ENCODE peak calls at places on chromosomes 12 and 14, in seven cellular contexts. I is GM23338, C is astrocyte, Q is body of pancreas, O is breast epithelium, L is fibroblast of mammary gland, H is NB4. Y is an unnamed sample.

GRCh38 chr12:12979731-12980259 is 20.3 kb downstream of the HEBP1 start:
- DNase-seq in I (peak), C (peak), Q (no peak), O (no peak), L (peak), H (no peak), Y (no peak)

GRCh38 chr12:102479099-102479887 is 1.1 kb downstream of the IGF1 start:
- DNase-seq in I (peak), C (peak), Q (no peak), O (no peak), L (no peak), H (no peak), Y (no peak)

GRCh38 chr14:20632448-20632830 is 9.1 kb downstream of the OR6S1 start:
- DNase-seq in I (peak), C (no peak), Q (no peak), O (no peak), L (no peak), H (peak), Y (no peak)

GRCh38 chr12:106583578-106584103 is 837 bp downstream of the RFX4 start:
- DNase-seq in I (peak), C (no peak), Q (no peak), O (no peak), L (peak), H (no peak), Y (no peak)

GRCh38 chr12:67483871-67484554 is 164.5 kb upstream of the DYRK2 start:
- DNase-seq in I (no peak), C (no peak), Q (no peak), O (no peak), L (no peak), H (no peak), Y (peak)

GRCh38 chr12:24977711-24978110 is 28.8 kb upstream of the BCAT1 start:
- DNase-seq in I (no peak), C (peak), Q (no peak), O (no peak), L (no peak), H (no peak), Y (no peak)

GRCh38 chr12:133057446-133057845 is 20.1 kb downstream of the ZNF84 start:
- DNase-seq in I (peak), C (peak), Q (no peak), O (no peak), L (peak), H (no peak), Y (no peak)

GRCh38 chr12:68530965-68531364 is 79.7 kb upstream of the RAP1B start:
- DNase-seq in I (no peak), C (peak), Q (peak), O (no peak), L (peak), H (no peak), Y (no peak)

GRCh38 chr12:123995023-123995422 is 22.0 kb downstream of the ZNF664 start:
- DNase-seq in I (no peak), C (peak), Q (no peak), O (no peak), L (peak), H (no peak), Y (no peak)

GRCh38 chr14:32102152-32102787 is 25.2 kb downstream of the ARHGAP5 start:
- DNase-seq in I (no peak), C (peak), Q (no peak), O (no peak), L (no peak), H (no peak), Y (no peak)

GRCh38 chr12:18165422-18165871 is 75.5 kb upstream of the RERGL start:
- DNase-seq in I (no peak), C (peak), Q (no peak), O (no peak), L (peak), H (peak), Y (no peak)

GRCh38 chr12:104049278-104050257 is at the start of gene GLT8D2:
- DNase-seq in I (peak), C (peak), Q (peak), O (peak), L (peak), H (peak), Y (no peak)

GRCh38 chr12:100554608-100555077 is 18.8 kb upstream of the GAS2L3 start:
- DNase-seq in I (peak), C (peak), Q (peak), O (no peak), L (peak), H (peak), Y (peak)

GRCh38 chr14:62064741-62065323 is 302.6 kb downstream of the SNAPC1 start:
- DNase-seq in I (no peak), C (no peak), Q (no peak), O (no peak), L (no peak), H (no peak), Y (no peak)

GRCh38 chr14:62056789-62057188 is 294.6 kb downstream of the SNAPC1 start:
- DNase-seq in I (no peak), C (no peak), Q (no peak), O (no peak), L (no peak), H (no peak), Y (no peak)

GRCh38 chr14:62066304-62066703 is 304.1 kb downstream of the SNAPC1 start:
- DNase-seq in I (no peak), C (no peak), Q (no peak), O (no peak), L (no peak), H (no peak), Y (no peak)

GRCh38 chr14:62062645-62063044 is 300.4 kb downstream of the SNAPC1 start:
- DNase-seq in I (no peak), C (no peak), Q (no peak), O (no peak), L (no peak), H (no peak), Y (no peak)
- H3K4me3 ChIP-seq in I (no peak), C (no peak), Q (no peak), O (no peak), L (no peak), H (no peak), Y (no peak)

GRCh38 chr12:56346663-56347062 is 8.0 kb downstream of the IL23A start:
- DNase-seq in I (peak), C (no peak), Q (no peak), O (no peak), L (no peak), H (peak), Y (no peak)
- TF ChIP-seq CTCF in I (peak), C (no peak), Q (no peak), O (no peak), L (peak), H (peak), Y (no peak)

GRCh38 chr14:75578099-75578785 is at the start of gene FLVCR2:
- DNase-seq in I (peak), C (peak), Q (peak), O (peak), L (peak), H (peak), Y (peak)
- H3K4me3 ChIP-seq in I (peak), C (peak), Q (peak), O (peak), L (peak), H (peak), Y (peak)

DNA sequence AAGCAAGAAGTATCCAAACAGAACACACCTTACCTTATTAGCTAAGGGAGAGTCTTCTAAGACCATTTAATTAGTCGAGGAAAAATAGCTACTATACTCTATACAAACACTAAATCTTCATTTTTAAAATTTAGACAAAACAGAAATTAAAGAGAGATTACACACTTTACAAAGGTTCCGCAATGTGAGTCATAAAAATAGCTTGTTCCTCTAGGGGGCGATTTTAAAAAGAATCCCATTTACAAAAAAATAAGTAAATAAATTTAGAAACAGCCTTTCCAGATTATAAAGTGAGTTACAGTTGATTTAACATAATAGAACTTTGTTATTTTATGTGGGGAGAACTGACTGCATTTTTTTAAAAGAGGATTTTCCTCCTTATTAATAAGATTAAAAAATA is 201.6 kb downstream of the PAX9 start:
- DNase-seq in I (no peak), C (no peak), Q (no peak), O (no peak), L (no peak), H (no peak), Y (no peak)
- TF ChIP-seq CTCF in I (no peak), C (no peak), Q (no peak), O (no peak), L (peak), H (no peak), Y (no peak)

DNA sequence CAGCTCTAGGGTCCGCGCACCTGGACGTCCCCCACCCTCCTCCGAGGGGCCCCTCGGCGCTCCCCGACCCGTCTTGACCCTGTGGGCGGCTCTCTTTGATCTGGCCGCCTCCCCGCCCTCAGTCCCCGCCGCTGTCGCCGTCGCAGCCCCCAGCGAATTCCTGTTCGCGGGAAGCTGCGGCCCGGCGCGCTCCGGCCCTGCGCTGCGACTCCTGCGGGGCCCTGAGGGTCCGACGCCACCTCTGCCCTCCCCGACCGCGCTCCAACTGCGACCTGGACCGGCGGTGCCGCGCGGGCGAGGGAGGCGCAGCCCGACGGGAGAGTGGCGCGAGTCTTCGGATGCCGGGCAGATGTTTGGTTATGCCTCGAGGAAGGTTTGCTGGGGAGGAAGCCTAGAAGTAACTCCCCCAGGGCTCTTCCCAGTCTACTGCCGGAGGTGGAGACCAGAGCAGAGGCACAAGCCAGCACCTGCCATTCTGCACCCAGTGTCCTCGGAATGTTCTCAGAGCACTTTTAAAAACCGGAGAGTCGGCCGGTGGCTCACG is 440 bp upstream of the ISM2 start:
- DNase-seq in I (peak), C (no peak), Q (no peak), O (no peak), L (no peak), H (peak), Y (no peak)
- H3K4me3 ChIP-seq in I (peak), C (peak), Q (peak), O (peak), L (no peak), H (no peak), Y (peak)

GRCh38 chr14:100904307-100905019 is 941 bp upstream of the RTL1 start:
- DNase-seq in I (peak), C (no peak), Q (peak), O (no peak), L (no peak), H (peak), Y (no peak)

GRCh38 chr14:100905166-100905565 is 1.6 kb upstream of the RTL1 start:
- DNase-seq in I (no peak), C (no peak), Q (peak), O (no peak), L (no peak), H (no peak), Y (no peak)

GRCh38 chr14:100907240-100907639 is 3.7 kb upstream of the RTL1 start:
- DNase-seq in I (no peak), C (peak), Q (no peak), O (no peak), L (no peak), H (no peak), Y (no peak)

GRCh38 chr14:100903672-100904185 is at the start of gene RTL1:
- DNase-seq in I (no peak), C (no peak), Q (peak), O (no peak), L (no peak), H (no peak), Y (no peak)

DNA sequence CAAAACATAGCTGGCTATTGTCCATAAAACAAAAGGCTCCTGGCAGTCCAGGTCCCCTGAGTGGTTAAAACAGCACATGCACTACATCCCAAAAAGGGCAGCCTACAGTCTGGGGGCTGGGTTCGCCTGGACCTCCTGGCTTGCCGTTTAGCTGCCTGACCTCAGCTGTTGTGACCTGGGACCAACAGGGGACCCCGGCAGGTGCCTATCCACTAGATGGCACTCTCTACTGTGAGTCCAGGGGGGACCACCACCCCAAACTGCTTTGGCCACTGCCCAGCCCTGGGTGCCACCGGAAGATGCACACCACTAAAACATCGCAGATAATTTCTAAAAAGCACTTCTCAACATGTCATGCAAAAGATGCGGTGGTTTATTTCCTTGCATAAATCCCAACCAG is 2.9 kb upstream of the RTL1 start:
- DNase-seq in I (peak), C (no peak), Q (peak), O (no peak), L (no peak), H (peak), Y (no peak)
- TF ChIP-seq CTCF in I (peak), C (no peak), Q (no peak), O (no peak), L (peak), H (peak), Y (peak)

GRCh38 chr12:3038166-3038565 is 39.0 kb upstream of the TSPAN9 start:
- DNase-seq in I (no peak), C (no peak), Q (no peak), O (no peak), L (no peak), H (no peak), Y (no peak)
- H3K4me3 ChIP-seq in I (no peak), C (no peak), Q (no peak), O (no peak), L (no peak), H (no peak), Y (no peak)

GRCh38 chr14:54906075-54906474 is 3.4 kb upstream of the GCH1 start:
- DNase-seq in I (no peak), C (no peak), Q (no peak), O (no peak), L (no peak), H (no peak), Y (no peak)

GRCh38 chr14:54908230-54908629 is 5.6 kb upstream of the GCH1 start:
- DNase-seq in I (no peak), C (no peak), Q (no peak), O (no peak), L (no peak), H (no peak), Y (no peak)

GRCh38 chr14:54901380-54902142 is 1.1 kb downstream of the GCH1 start:
- DNase-seq in I (peak), C (no peak), Q (no peak), O (peak), L (no peak), H (no peak), Y (no peak)

GRCh38 chr14:54902143-54902520 is 494 bp downstream of the GCH1 start:
- DNase-seq in I (peak), C (peak), Q (peak), O (peak), L (peak), H (peak), Y (no peak)

DNA sequence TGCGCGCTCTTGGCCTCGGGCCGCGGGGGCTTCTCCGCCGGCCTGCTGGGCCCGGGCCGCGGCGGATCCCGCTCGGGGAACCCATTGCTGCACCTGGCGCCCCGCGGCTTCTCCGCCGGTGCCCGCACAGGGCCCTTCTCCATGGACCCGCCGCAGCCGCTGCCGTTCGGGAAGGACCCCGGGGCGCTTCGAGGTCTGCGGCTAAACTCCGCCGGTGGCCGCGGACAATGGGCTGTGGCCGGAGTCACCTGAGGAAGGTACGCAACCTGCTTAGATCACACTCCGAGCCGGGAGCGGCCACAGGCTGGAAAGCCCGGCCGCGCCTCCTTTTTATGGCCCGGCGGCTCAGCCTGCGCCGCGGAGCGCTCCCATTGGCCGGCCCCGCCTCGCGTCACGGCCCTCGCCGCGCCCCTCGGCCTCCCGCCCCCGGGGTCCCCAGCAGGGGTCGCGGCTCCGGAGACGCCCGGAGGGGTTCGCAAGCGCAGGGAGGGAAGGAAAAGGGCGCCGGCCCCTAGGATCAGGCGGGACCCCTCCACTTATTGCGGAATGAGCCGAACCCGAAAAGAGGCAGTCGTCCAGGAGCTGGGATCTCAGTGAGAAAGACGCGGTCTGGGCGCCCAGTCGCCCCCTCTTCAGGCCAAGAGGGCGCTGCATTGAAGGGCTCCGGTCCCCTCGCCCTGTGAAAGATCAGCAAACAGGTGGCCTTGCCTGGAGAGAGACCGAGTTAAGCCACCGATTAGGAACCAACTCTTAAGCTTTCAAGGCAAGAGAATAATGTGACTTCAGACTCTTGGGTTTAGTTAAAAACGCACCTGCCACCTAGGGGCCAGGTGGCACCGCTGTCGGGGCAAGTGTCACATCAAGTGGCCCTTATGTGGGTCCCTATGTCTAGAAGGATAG is at the start of gene GCH1:
- DNase-seq in I (peak), C (peak), Q (peak), O (peak), L (no peak), H (peak), Y (peak)
- TF ChIP-seq CTCF in I (peak), C (peak), Q (peak), O (peak), L (no peak), H (no peak), Y (peak)

Y was measured in LNCaP clone FGC.